ENCODE peak calls at places on chromosomes 3 and 15, in ten cellular contexts. D, A, Y, P, C, N, S, R, H and T are unnamed samples.
A peak's percentile ranks its signal among the peaks of the same experiment; 100 is the strongest.

GRCh38 chr3:178705925-178706324 is 169.7 kb downstream of the KCNMB2 start:
- DNase-seq in D (peak; percentile 94), A (no peak), Y (peak; percentile 26), P (no peak), C (no peak), N (no peak), S (no peak), R (no peak), H (no peak), T (no peak)

GRCh38 chr15:63198752-63199250 is 9.4 kb downstream of the RAB8B start:
- DNase-seq in D (no peak), A (no peak), Y (peak; percentile 88), P (no peak), C (no peak), N (no peak), S (no peak), R (no peak), H (peak; percentile 34), T (no peak)

GRCh38 chr3:170233532-170233931 is 11.3 kb downstream of the PRKCI start:
- DNase-seq in D (peak; percentile 68), A (no peak), Y (peak; percentile 94), P (no peak), C (no peak), N (no peak), S (no peak), R (no peak), H (peak; percentile 78), T (no peak)

GRCh38 chr3:142218703-142219102 is 6.7 kb downstream of the GK5 start:
- DNase-seq in D (no peak), A (no peak), Y (peak; percentile 6), P (no peak), C (no peak), N (no peak), S (no peak), R (no peak), H (peak; percentile 27), T (no peak)

GRCh38 chr3:156687023-156687422 is 12.6 kb downstream of the TIPARP start:
- DNase-seq in D (no peak), A (no peak), Y (no peak), P (no peak), C (no peak), N (no peak), S (no peak), R (no peak), H (peak; percentile 44), T (peak; percentile 34)

GRCh38 chr3:123272547-123272946 is 70.8 kb downstream of the SEC22A start:
- DNase-seq in D (peak; percentile 20), A (no peak), Y (peak; percentile 13), P (no peak), C (no peak), N (no peak), S (no peak), R (no peak), H (peak; percentile 72), T (no peak)

GRCh38 chr3:184636774-184637316 is 75.0 kb downstream of the MAGEF1 start:
- DNase-seq in D (peak; percentile 87), A (peak; percentile 73), Y (peak; percentile 58), P (no peak), C (no peak), N (no peak), S (peak; percentile 9), R (no peak), H (peak; percentile 68), T (peak; percentile 17)

GRCh38 chr15:48395532-48396011 is 64.3 kb downstream of the DUT start:
- DNase-seq in D (peak; percentile 85), A (no peak), Y (peak; percentile 71), P (peak; percentile 84), C (no peak), N (peak; percentile 81), S (peak; percentile 92), R (peak; percentile 89), H (peak; percentile 99), T (no peak)

GRCh38 chr3:176769547-176770190 is 427.6 kb downstream of the TBL1XR1 start:
- DNase-seq in D (no peak), A (no peak), Y (no peak), P (no peak), C (no peak), N (no peak), S (no peak), R (no peak), H (no peak), T (no peak)

GRCh38 chr3:143366672-143367071 is 247.1 kb downstream of the CHST2 start:
- DNase-seq in D (no peak), A (no peak), Y (no peak), P (no peak), C (no peak), N (no peak), S (no peak), R (no peak), H (no peak), T (no peak)

GRCh38 chr3:43290961-43291360 is 4.6 kb downstream of the SNRK start:
- DNase-seq in D (peak; percentile 31), A (no peak), Y (peak; percentile 44), P (no peak), C (no peak), N (no peak), S (no peak), R (no peak), H (peak; percentile 23), T (no peak)

GRCh38 chr3:78139166-78139565 is 1099.3 kb downstream of the ROBO2 start:
- DNase-seq in D (peak; percentile 23), A (no peak), Y (peak; percentile 59), P (no peak), C (no peak), N (no peak), S (no peak), R (no peak), H (peak; percentile 29), T (no peak)

GRCh38 chr3:41893977-41894376 is 67.9 kb downstream of the ULK4 start:
- DNase-seq in D (peak; percentile 36), A (peak; percentile 50), Y (peak; percentile 75), P (no peak), C (no peak), N (no peak), S (no peak), R (no peak), H (peak; percentile 72), T (no peak)

GRCh38 chr15:60423540-60423939 is 25.8 kb upstream of the ANXA2 start:
- DNase-seq in D (peak; percentile 86), A (peak; percentile 75), Y (peak; percentile 89), P (no peak), C (no peak), N (no peak), S (no peak), R (no peak), H (peak; percentile 96), T (no peak)

GRCh38 chr3:80297720-80298119 is 529.9 kb upstream of the ROBO1 start:
- DNase-seq in D (no peak), A (no peak), Y (peak; percentile 19), P (no peak), C (no peak), N (no peak), S (no peak), R (no peak), H (no peak), T (no peak)

DNA sequence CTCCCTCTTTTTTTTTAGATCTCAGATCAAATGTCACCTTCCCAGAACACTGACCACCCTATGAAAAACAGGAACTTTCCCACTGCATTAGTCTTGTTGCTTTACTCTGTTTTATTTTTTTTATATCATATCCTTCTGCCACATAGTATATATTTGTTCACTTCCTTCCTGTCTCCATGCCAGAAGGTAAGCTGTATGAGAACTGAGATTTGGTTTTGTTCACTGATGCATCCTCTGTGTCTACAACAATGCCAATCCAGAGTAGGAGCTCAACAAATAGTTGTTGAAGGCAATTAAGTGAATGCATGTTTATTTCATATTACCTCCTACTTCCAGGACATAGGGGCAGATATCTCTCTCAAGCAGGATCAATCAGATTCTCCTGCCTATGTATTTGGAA is 114.4 kb downstream of the TPRG1 start:
- DNase-seq in D (no peak), A (no peak), Y (no peak), P (no peak), C (no peak), N (no peak), S (no peak), R (no peak), H (no peak), T (no peak)
- H3K4me3 ChIP-seq in D (no peak overlapping the region), A (no peak overlapping the region), Y (no peak overlapping the region), P (no peak overlapping the region), C (no peak overlapping the region), N (no peak overlapping the region), S (no peak overlapping the region), R (no peak overlapping the region), H (no peak overlapping the region), T (no peak overlapping the region)

GRCh38 chr3:188434594-188434993 is 280.6 kb downstream of the LPP start:
- DNase-seq in D (no peak), A (no peak), Y (no peak), P (no peak), C (no peak), N (no peak), S (no peak), R (no peak), H (no peak), T (no peak)
- H3K4me1 ChIP-seq in D (peaks cover 12% of the 10 kb centered on the region), A (no peaks in the 10 kb centered on the region), Y (peaks cover 13% of the 10 kb centered on the region), P (peaks cover 15% of the 10 kb centered on the region), C (peaks cover 4% of the 10 kb centered on the region), N (peaks cover 57% of the 10 kb centered on the region), S (peaks cover 50% of the 10 kb centered on the region), R (peaks cover 95% of the 10 kb centered on the region), H (peaks cover 29% of the 10 kb centered on the region), T (peaks cover 3% of the 10 kb centered on the region)

DNA sequence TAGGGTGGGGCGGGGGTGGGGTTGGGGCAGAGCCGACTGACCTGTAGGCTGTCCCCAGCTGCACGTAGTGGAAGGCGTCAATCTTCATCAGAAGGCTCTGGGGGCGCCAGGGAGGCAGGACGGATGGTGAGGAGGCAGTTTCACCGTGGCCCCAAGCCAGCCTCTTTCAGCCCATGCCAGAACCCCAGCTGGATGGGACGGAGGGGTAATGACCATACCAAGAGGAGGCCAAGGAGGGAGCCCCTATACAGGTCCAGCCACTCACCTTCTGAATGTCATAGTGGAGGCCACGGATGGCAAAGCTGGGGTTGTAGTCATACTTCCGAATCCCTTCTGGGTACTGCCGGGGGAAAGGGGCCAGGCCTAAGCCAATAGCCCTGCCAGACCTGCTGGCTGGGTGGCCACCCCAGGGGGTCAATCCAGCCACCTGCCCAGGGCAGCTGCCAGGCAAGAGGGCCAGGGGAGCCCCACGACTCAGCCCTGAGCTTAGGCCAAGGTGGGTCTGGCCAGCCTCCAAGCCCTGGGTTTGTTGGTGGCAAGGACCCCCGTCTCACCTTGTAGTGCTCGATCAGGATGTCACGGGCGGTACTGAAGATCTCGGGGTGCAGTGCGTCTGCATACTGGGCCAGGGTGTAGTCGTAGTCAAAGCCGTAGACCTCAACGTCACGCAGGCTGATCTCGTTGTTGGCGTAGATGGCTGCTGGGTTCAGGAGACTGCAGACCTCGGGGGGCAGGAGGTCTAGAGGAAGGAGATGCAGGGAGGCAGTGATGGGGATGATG is 4.9 kb downstream of the NT5DC2 start:
- DNase-seq in D (no peak), A (no peak), Y (no peak), P (no peak), C (no peak), N (peak; percentile 22), S (peak; percentile 56), R (peak; percentile 60), H (no peak), T (no peak)
- H3K36me3 ChIP-seq in D (no peaks in the 10 kb centered on the region), A (peaks cover 20% of the 10 kb centered on the region), Y (peaks cover 26% of the 10 kb centered on the region), P (peaks cover 11% of the 10 kb centered on the region), C (peaks cover 16% of the 10 kb centered on the region), N (peaks cover 18% of the 10 kb centered on the region), S (no peaks in the 10 kb centered on the region), R (peaks cover 19% of the 10 kb centered on the region), H (no peaks in the 10 kb centered on the region), T (no peaks in the 10 kb centered on the region)

DNA sequence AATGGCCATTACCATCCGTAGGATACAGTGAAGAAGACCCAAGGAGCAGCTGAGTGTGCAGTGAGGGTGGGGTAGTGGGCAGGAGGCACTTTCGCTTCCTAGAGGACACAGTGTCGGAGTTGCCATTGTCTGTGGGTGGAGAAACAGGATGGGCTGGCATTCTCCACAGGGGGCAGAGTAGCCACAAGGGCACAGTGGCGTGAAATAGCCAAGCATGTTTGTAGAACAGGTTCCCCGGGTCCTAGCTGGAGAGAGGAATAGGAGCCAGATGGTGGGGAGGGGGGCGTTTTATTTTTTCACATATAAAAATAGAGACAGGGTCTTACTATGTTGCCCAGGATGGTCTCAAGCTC is 3.5 kb downstream of the SLC6A6 start:
- DNase-seq in D (no peak), A (no peak), Y (no peak), P (no peak), C (no peak), N (no peak), S (no peak), R (no peak), H (no peak), T (no peak)
- H3K4me3 ChIP-seq in D (no peak overlapping the region), A (no peak overlapping the region), Y (no peak overlapping the region), P (peak overlapping the region; percentile 39), C (peak overlapping the region; percentile 88), N (peak overlapping the region; percentile 86), S (peak overlapping the region; percentile 91), R (no peak overlapping the region), H (no peak overlapping the region), T (no peak overlapping the region)